ENCODE peak calls at places on chromosome 2, in four cellular contexts. T, E, Y and X are unnamed samples.

GRCh38 chr2:131042161-131042775 is 51.0 kb downstream of the FAM168B start:
- DNase-seq in E (no peak), Y (no peak), T (peak; percentile 27), X (no peak)

GRCh38 chr2:165251361-165251760 is 12.1 kb downstream of the SCN2A start:
- DNase-seq in T (peak; percentile 63), Y (no peak), E (no peak), X (no peak)

GRCh38 chr2:17747684-17748452 is 5.7 kb downstream of the SMC6 start:
- DNase-seq in Y (no peak), E (peak; percentile 43), T (peak; percentile 14), X (no peak)

GRCh38 chr2:237889016-237889415 is 29.6 kb downstream of the RAMP1 start:
- DNase-seq in T (no peak), E (no peak), Y (no peak), X (no peak)

GRCh38 chr2:9074930-9075329 is 71.4 kb upstream of the MBOAT2 start:
- DNase-seq in Y (no peak), E (no peak), T (peak; percentile 58), X (peak; percentile 96)

GRCh38 chr2:46195819-46196218 is 101.4 kb upstream of the EPAS1 start:
- DNase-seq in T (no peak), Y (no peak), E (no peak), X (no peak)

GRCh38 chr2:71889991-71890684 is 257.5 kb downstream of the CYP26B1 start:
- DNase-seq in Y (no peak), T (no peak), E (peak; percentile 48), X (no peak)

GRCh38 chr2:111028720-111029119 is 92.0 kb upstream of the BCL2L11 start:
- DNase-seq in E (no peak), T (no peak), Y (no peak), X (peak; percentile 13)